ENCODE peak calls at places on chromosome 17, in six cellular contexts. T is IMR-90, Y is H9, G is H1, J is neuronal stem cell, X is mesenchymal stem cell. K is an unnamed sample.

GRCh38 chr17:41505836-41506767 is 690 bp upstream of the KRT13 start:
- DNase-seq in G (no peak), T (no peak), X (no peak), Y (no peak), J (no peak), K (no peak)

GRCh38 chr17:39800540-39800939 is 62.8 kb downstream of the GRB7 start:
- DNase-seq in J (no peak), X (no peak), G (no peak), Y (no peak), T (no peak), K (no peak)

GRCh38 chr17:50087246-50087911 is 7.8 kb upstream of the PDK2 start:
- DNase-seq in G (no peak), J (peak; percentile 68), Y (peak; percentile 95), X (peak; percentile 73), T (peak; percentile 72), K (peak; percentile 90)

GRCh38 chr17:82257473-82257872 is 16.0 kb downstream of the CSNK1D start:
- DNase-seq in G (no peak), T (no peak), J (no peak), X (no peak), Y (peak; percentile 83), K (peak; percentile 73)

GRCh38 chr17:67546578-67547527 is 169.8 kb downstream of the PITPNC1 start:
- DNase-seq in Y (peak; percentile 47), T (peak; percentile 71), J (no peak), X (peak; percentile 64), G (no peak), K (peak; percentile 52)

GRCh38 chr17:7997186-7997585 is 5.2 kb upstream of the GUCY2D start:
- DNase-seq in G (no peak), T (peak; percentile 36), J (no peak), X (peak; percentile 28), Y (peak; percentile 82), K (peak; percentile 67)

GRCh38 chr17:17236295-17237025 is 508 bp downstream of the FLCN start:
- DNase-seq in T (peak; percentile 31), J (peak; percentile 18), G (no peak), X (peak; percentile 62), Y (no peak), K (peak; percentile 74)

GRCh38 chr17:41486809-41487530 is 2.7 kb downstream of the KRT36 start:
- DNase-seq in G (peak; percentile 59), T (no peak), X (no peak), Y (peak; percentile 93), J (peak; percentile 11), K (peak; percentile 72)

GRCh38 chr17:43536236-43537088 is 9.7 kb downstream of the ETV4 start:
- DNase-seq in X (peak; percentile 83), T (peak; percentile 71), G (no peak), J (no peak), Y (peak; percentile 46), K (peak; percentile 82)

GRCh38 chr17:343211-343610 is 9.4 kb downstream of the RPH3AL start:
- DNase-seq in T (no peak), X (no peak), G (no peak), J (no peak), Y (no peak), K (no peak)

GRCh38 chr17:82839617-82840292 is at the start of gene ZNF750:
- DNase-seq in Y (no peak), T (no peak), X (no peak), G (no peak), J (no peak), K (peak; percentile 42)

GRCh38 chr17:17859909-17860760 is 23.3 kb upstream of the SREBF1 start:
- DNase-seq in J (peak; percentile 60), T (peak; percentile 38), X (peak; percentile 68), Y (peak; percentile 82), G (no peak), K (peak; percentile 65)

GRCh38 chr17:16912021-16912962 is 59.6 kb downstream of the TNFRSF13B start:
- DNase-seq in Y (no peak), J (no peak), X (no peak), G (no peak), T (no peak), K (no peak)

GRCh38 chr17:81902023-81902652 is at the start of gene NPB:
- DNase-seq in X (peak; percentile 12), J (no peak), G (no peak), T (no peak), Y (no peak), K (peak; percentile 46)

GRCh38 chr17:13114601-13115024 is 96.8 kb upstream of the ELAC2 start:
- DNase-seq in J (peak; percentile 61), G (peak; percentile 43), Y (peak; percentile 86), T (peak; percentile 28), X (peak; percentile 26), K (peak; percentile 72)

GRCh38 chr17:82480345-82480744 is 21.8 kb downstream of the NARF start:
- DNase-seq in J (no peak), X (no peak), Y (no peak), G (no peak), T (no peak), K (no peak)

GRCh38 chr17:42097691-42098661 is at the start of gene ZNF385C:
- DNase-seq in G (no peak), T (no peak), Y (peak; percentile 74), X (no peak), J (no peak), K (no peak)

GRCh38 chr17:80962356-80963329 is 29.0 kb upstream of the CHMP6 start:
- DNase-seq in G (no peak), Y (no peak), J (no peak), X (no peak), T (no peak), K (no peak)

GRCh38 chr17:60628252-60628889 is 28.4 kb downstream of the PPM1D start:
- DNase-seq in G (no peak), Y (no peak), J (no peak), T (no peak), X (no peak), K (no peak)

GRCh38 chr17:59400858-59401257 is 69.4 kb downstream of the YPEL2 start:
- DNase-seq in J (no peak), G (no peak), T (no peak), Y (no peak), X (no peak), K (no peak)

GRCh38 chr17:63696381-63696961 is 3.5 kb downstream of the LIMD2 start:
- DNase-seq in X (peak; percentile 47), G (no peak), T (no peak), Y (peak; percentile 91), J (peak; percentile 36), K (peak; percentile 94)

GRCh38 chr17:78889525-78889924 is 13.5 kb downstream of the CEP295NL start:
- DNase-seq in X (no peak), Y (no peak), T (no peak), G (no peak), J (no peak), K (no peak)

GRCh38 chr17:59561042-59561441 is 4.4 kb upstream of the DHX40 start:
- DNase-seq in Y (peak; percentile 56), J (no peak), T (peak; percentile 3), G (no peak), X (peak; percentile 22), K (peak; percentile 68)

GRCh38 chr17:44362964-44363612 is 565 bp downstream of the FAM171A2 start:
- DNase-seq in Y (no peak), G (no peak), X (peak; percentile 14), T (no peak), J (no peak), K (no peak)

GRCh38 chr17:34765291-34765690 is 185.9 kb downstream of the TMEM132E start:
- DNase-seq in X (no peak), J (no peak), G (no peak), T (no peak), Y (peak; percentile 23), K (no peak)

GRCh38 chr17:77457572-77458201 is 316.9 kb downstream of the SEC14L1 start:
- DNase-seq in Y (no peak), T (no peak), G (no peak), X (no peak), J (no peak), K (no peak)

GRCh38 chr17:48998557-48999440 is 1.6 kb downstream of the IGF2BP1 start:
- DNase-seq in G (no peak), X (peak; percentile 84), J (no peak), T (peak; percentile 59), Y (peak; percentile 36), K (peak; percentile 77)
- H3K9ac ChIP-seq in G (peak overlapping the region; percentile 98), X (no peak overlapping the region), J (peak overlapping the region; percentile 98), T (peak overlapping the region; percentile 97), Y (peak overlapping the region; percentile 88), K (peak overlapping the region; percentile 95)

DNA sequence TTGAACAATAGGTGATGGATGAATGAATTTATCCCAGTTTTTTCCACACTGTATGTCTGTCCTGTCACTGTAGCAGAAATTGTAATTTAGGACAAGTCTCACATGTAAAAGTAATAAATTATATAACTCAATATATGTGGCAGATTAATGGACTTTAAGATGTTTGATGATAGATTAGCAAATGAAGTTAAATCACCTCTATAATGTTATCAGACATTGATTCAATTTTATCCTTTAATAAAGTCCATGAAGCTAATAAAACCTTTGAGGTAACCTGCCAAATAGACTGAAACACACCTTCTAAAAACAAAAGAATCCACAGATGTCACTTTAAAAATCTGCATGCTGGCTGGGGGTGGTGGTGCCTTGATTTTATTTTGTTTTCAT is 83.3 kb upstream of the CORO6 start:
- DNase-seq in X (no peak), G (no peak), Y (no peak), J (no peak), T (no peak), K (no peak)
- H3K23ac ChIP-seq in X (no peak overlapping the region), G (no peak overlapping the region), Y (no peak overlapping the region), J (no peak overlapping the region), T (no peak overlapping the region), K (no peak overlapping the region)

GRCh38 chr17:9484789-9485188 is 90.8 kb downstream of the STX8 start:
- DNase-seq in G (no peak), Y (no peak), X (peak; percentile 23), J (no peak), T (peak; percentile 45), K (no peak)

GRCh38 chr17:9488556-9488955 is 87.1 kb downstream of the STX8 start:
- DNase-seq in T (peak; percentile 32), X (no peak), G (no peak), J (no peak), Y (no peak), K (no peak)

DNA sequence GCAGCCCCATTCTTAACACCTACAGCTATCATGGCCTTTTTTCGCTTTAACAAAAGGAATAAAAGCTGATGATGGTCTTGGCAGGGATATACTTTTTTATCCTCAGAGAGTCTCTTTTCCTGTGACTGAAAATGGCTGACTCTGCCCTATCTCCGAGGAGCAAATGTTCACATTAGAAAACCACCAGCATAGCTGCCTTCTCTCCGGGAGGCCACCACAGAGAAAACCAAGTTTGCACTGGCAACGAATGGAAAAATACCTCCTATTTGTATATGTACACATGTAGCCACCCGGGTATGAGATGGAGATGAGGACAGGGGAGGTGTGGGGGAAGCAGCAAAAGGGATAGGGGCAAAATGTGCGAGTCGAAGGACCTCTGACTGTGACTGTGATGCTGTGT is 88.2 kb downstream of the STX8 start:
- DNase-seq in G (no peak), T (no peak), X (no peak), Y (no peak), J (no peak), K (no peak)
- H3K9ac ChIP-seq in G (no peak overlapping the region), T (no peak overlapping the region), X (no peak overlapping the region), Y (no peak overlapping the region), J (no peak overlapping the region), K (no peak overlapping the region)

DNA sequence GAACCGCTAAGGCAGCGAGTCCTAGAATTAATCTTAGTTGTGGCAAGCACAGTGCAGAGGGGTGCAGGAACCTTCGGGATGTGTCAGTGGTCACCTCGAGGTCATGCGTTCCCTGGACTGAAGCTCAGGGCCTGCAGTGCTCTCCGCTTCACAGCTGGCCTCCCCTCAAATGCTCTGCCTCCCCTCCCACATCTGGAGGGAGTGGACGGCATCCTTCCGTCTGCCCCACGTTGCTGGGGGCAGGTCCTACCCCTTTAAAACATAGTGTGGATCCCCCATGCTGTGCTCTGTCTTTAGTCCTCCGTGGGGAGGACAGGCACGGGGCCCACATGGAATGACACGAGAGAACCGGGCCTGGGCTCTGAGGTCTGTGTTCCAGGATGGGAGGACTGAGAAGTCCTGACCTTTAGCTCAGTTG is 99.5 kb upstream of the CDC42EP4 start:
- DNase-seq in T (no peak), Y (peak; percentile 21), X (no peak), J (no peak), G (no peak), K (no peak)
- H3K23ac ChIP-seq in T (no peak overlapping the region), Y (no peak overlapping the region), X (no peak overlapping the region), J (no peak overlapping the region), G (no peak overlapping the region), K (no peak overlapping the region)

K was measured in mesendoderm.